ENCODE peak calls at places on chromosomes 16 and 17, in eight cellular contexts. Q is HTR-8/SVneo, G is GM13976, H is OCI-LY7, K is choroid plexus epithelial cell, M is ACHN, B is IMR-90, N is body of pancreas. Z is an unnamed sample.

GRCh38 chr16:1906846-1907165 is 11.4 kb downstream of the HS3ST6 start:
- DNase-seq in M (no peak), N (no peak), Q (no peak), G (no peak), H (no peak), K (no peak), B (no peak), Z (no peak)

GRCh38 chr17:82822281-82822680 is 17.5 kb downstream of the ZNF750 start:
- DNase-seq in N (no peak), Q (no peak), B (no peak), M (no peak), H (no peak), G (no peak), K (no peak), Z (no peak)

GRCh38 chr16:73052441-73053030 is 4.6 kb upstream of the ZFHX3 start:
- DNase-seq in H (no peak), K (no peak), M (no peak), N (no peak), Q (no peak), B (no peak), G (no peak), Z (no peak)

GRCh38 chr16:886084-886543 is 84.7 kb downstream of the LMF1 start:
- DNase-seq in Q (no peak), K (no peak), B (peak), M (no peak), N (no peak), H (no peak), G (no peak), Z (no peak)

GRCh38 chr16:4103741-4104140 is 12.5 kb downstream of the ADCY9 start:
- DNase-seq in K (no peak), H (no peak), M (no peak), G (no peak), B (no peak), N (no peak), Q (no peak), Z (no peak)

GRCh38 chr16:86362155-86362849 is 148.0 kb upstream of the FOXF1 start:
- DNase-seq in B (no peak), H (no peak), M (no peak), K (no peak), Q (no peak), G (no peak), N (no peak), Z (peak)

GRCh38 chr17:49571764-49572163 is 3.9 kb upstream of the NXPH3 start:
- DNase-seq in K (no peak), M (no peak), B (no peak), H (no peak), N (no peak), Q (no peak), G (no peak), Z (no peak)

GRCh38 chr17:43634681-43635125 is 27.0 kb downstream of the MEOX1 start:
- DNase-seq in K (peak), G (no peak), Q (no peak), M (no peak), H (no peak), N (peak), B (peak), Z (no peak)

GRCh38 chr16:85330694-85331188 is 218.5 kb upstream of the CIBAR2 start:
- DNase-seq in M (peak), B (peak), H (peak), G (peak), N (peak), K (peak), Q (peak), Z (peak)

GRCh38 chr16:69651217-69651616 is 75.1 kb downstream of the NQO1 start:
- DNase-seq in M (no peak), N (no peak), K (no peak), B (no peak), Q (no peak), G (no peak), H (no peak), Z (no peak)

GRCh38 chr17:76997981-76998531 is 129.9 kb downstream of the MGAT5B start:
- DNase-seq in M (no peak), H (peak), N (no peak), G (peak), B (no peak), K (no peak), Q (no peak), Z (no peak)

GRCh38 chr17:75695141-75695829 is 26.0 kb upstream of the ITGB4 start:
- DNase-seq in N (no peak), H (no peak), M (no peak), B (peak), Q (no peak), K (peak), G (no peak), Z (peak)

GRCh38 chr16:21628772-21629171 is 23.6 kb downstream of the IGSF6 start:
- DNase-seq in G (no peak), N (no peak), B (peak), Q (no peak), M (no peak), H (no peak), K (peak), Z (peak)

GRCh38 chr17:17682737-17683675 is 1.7 kb downstream of the RAI1 start:
- DNase-seq in N (peak), Q (no peak), K (peak), G (peak), B (peak), H (peak), M (peak), Z (peak)

GRCh38 chr16:74078877-74079586 is 217.6 kb upstream of the PSMD7 start:
- DNase-seq in N (no peak), K (no peak), M (no peak), G (no peak), Q (no peak), H (no peak), B (no peak), Z (no peak)

GRCh38 chr16:566475-567361 is at the start of gene NHLRC4:
- DNase-seq in B (peak), H (peak), G (peak), M (peak), N (peak), K (peak), Q (peak), Z (peak)

GRCh38 chr17:49525831-49526741 is 31.0 kb downstream of the NGFR start:
- DNase-seq in G (no peak), H (no peak), K (no peak), N (no peak), M (no peak), B (no peak), Q (no peak), Z (no peak)

GRCh38 chr17:78479369-78479768 is 97.8 kb downstream of the DNAH17 start:
- DNase-seq in K (no peak), Q (no peak), H (no peak), B (no peak), N (no peak), M (no peak), G (no peak), Z (no peak)

GRCh38 chr16:12876778-12877177 is 24.6 kb upstream of the SHISA9 start:
- DNase-seq in K (no peak), B (no peak), H (no peak), G (no peak), N (no peak), M (no peak), Q (no peak), Z (no peak)

GRCh38 chr16:83965444-83966152 is 2.4 kb upstream of the NECAB2 start:
- DNase-seq in H (no peak), M (no peak), Q (no peak), B (no peak), G (no peak), N (no peak), K (no peak), Z (no peak)

GRCh38 chr17:80101946-80102706 is 745 bp downstream of the GAA start:
- DNase-seq in H (peak), Q (no peak), G (peak), M (peak), N (peak), K (peak), B (peak), Z (peak)

GRCh38 chr16:30927789-30928378 is 4.5 kb downstream of the FBXL19 start:
- DNase-seq in H (peak), Q (no peak), N (peak), G (peak), M (peak), K (peak), B (peak), Z (peak)

GRCh38 chr16:48932216-48932855 is 322.4 kb upstream of the N4BP1 start:
- DNase-seq in B (no peak), M (no peak), H (no peak), G (no peak), Q (no peak), K (no peak), N (no peak), Z (no peak)

Z was measured in HCEC 1CT.